ENCODE peak calls at places on chromosomes 11 and 22, in ten cellular contexts. I is NCI-H1105; A is Daoy; B is ascending aorta; Q is choroid plexus epithelial cell; O is left ventricle myocardium inferior; C is endothelial cell of umbilical vein; K is activated effector memory CD4-positive, alpha-beta T cell treated with Interleukin-2 at 50 U/mL for 16 hours; L is cardiac fibroblast; E is activated gamma-delta T cell treated with anti-CD3 and anti-CD28 coated beads, Interleukin-2, amount 50 U/mL, for 16 hours. F is an unnamed sample.

GRCh38 chr11:3044004-3044403 is 13.2 kb downstream of the CARS1 start:
- DNase-seq in I (no peak), B (no peak), Q (peak; percentile 62), C (no peak), K (no peak), O (peak; percentile 13), E (no peak), A (no peak), L (peak; percentile 46), F (no peak)

GRCh38 chr22:33656808-33657628 is 263.3 kb downstream of the LARGE1 start:
- DNase-seq in B (no peak), E (no peak), Q (no peak), O (no peak), I (no peak), A (no peak), C (no peak), K (no peak), L (no peak), F (no peak)

GRCh38 chr11:113001709-113002108 is 40.5 kb downstream of the NCAM1 start:
- DNase-seq in Q (no peak), K (no peak), B (no peak), A (peak; percentile 40), L (no peak), C (no peak), E (no peak), O (no peak), I (peak; percentile 90), F (no peak)

GRCh38 chr22:18156878-18157713 is 7.1 kb downstream of the USP18 start:
- DNase-seq in K (peak; percentile 21), A (peak; percentile 93), B (no peak), C (peak; percentile 83), I (peak; percentile 29), L (peak; percentile 81), E (no peak), O (peak; percentile 56), Q (peak; percentile 90), F (peak; percentile 80)

GRCh38 chr22:17566776-17567175 is 3.5 kb downstream of the SLC25A18 start:
- DNase-seq in B (no peak), A (no peak), O (no peak), C (no peak), I (no peak), E (no peak), K (no peak), L (no peak), Q (no peak), F (no peak)

GRCh38 chr11:110026823-110027626 is 66.2 kb upstream of the ZC3H12C start:
- DNase-seq in I (no peak), O (no peak), L (no peak), A (no peak), C (no peak), K (no peak), E (no peak), B (no peak), Q (no peak), F (no peak)

GRCh38 chr11:105153392-105153791 is 13.8 kb upstream of the CARD18 start:
- DNase-seq in B (no peak), L (no peak), I (no peak), A (no peak), Q (peak; percentile 90), C (no peak), K (no peak), O (no peak), E (no peak), F (no peak)

GRCh38 chr11:56889986-56890385 is 98.7 kb upstream of the OR5AK2 start:
- DNase-seq in A (no peak), K (no peak), C (no peak), E (no peak), Q (no peak), I (no peak), B (no peak), L (no peak), O (no peak), F (no peak)

GRCh38 chr22:45317551-45318167 is 7.9 kb downstream of the FAM118A start:
- DNase-seq in A (peak; percentile 71), K (no peak), Q (peak; percentile 46), I (no peak), L (peak; percentile 77), C (peak; percentile 91), E (no peak), B (peak; percentile 70), O (peak; percentile 50), F (peak; percentile 80)

GRCh38 chr22:20567993-20568417 is 60.6 kb downstream of the MED15 start:
- DNase-seq in O (peak; percentile 14), B (no peak), A (no peak), E (no peak), C (no peak), Q (peak; percentile 75), K (no peak), L (peak; percentile 65), I (no peak), F (no peak)

GRCh38 chr11:43278302-43278956 is 33.4 kb upstream of the API5 start:
- DNase-seq in L (peak; percentile 37), O (no peak), Q (peak; percentile 48), I (no peak), A (no peak), K (no peak), C (peak; percentile 8), B (no peak), E (no peak), F (no peak)

GRCh38 chr11:56905442-56905841 is 83.3 kb upstream of the OR5AK2 start:
- DNase-seq in I (no peak), E (no peak), L (no peak), B (no peak), Q (no peak), K (no peak), O (no peak), C (no peak), A (no peak), F (no peak)

GRCh38 chr11:6755303-6755952 is 16.3 kb downstream of the OR2AG2 start:
- DNase-seq in Q (peak; percentile 62), E (no peak), A (peak; percentile 15), B (no peak), O (no peak), K (no peak), I (peak; percentile 11), C (peak; percentile 58), L (peak; percentile 55), F (no peak)

GRCh38 chr11:17508306-17508705 is 31.7 kb upstream of the ABCC8 start:
- DNase-seq in L (peak; percentile 6), B (no peak), A (peak; percentile 31), E (no peak), O (no peak), K (no peak), C (no peak), I (no peak), Q (peak; percentile 14), F (no peak)

GRCh38 chr11:68127791-68128681 is 6.8 kb upstream of the CHKA start:
- DNase-seq in I (no peak), E (no peak), Q (peak; percentile 86), B (no peak), K (no peak), C (peak; percentile 78), L (peak; percentile 89), A (no peak), O (peak; percentile 46), F (no peak)

GRCh38 chr11:27718346-27718852 is 18.1 kb upstream of the BDNF start:
- DNase-seq in K (no peak), A (peak; percentile 84), L (peak; percentile 74), C (peak; percentile 57), B (no peak), Q (peak; percentile 93), I (peak; percentile 45), E (no peak), O (no peak), F (no peak)